ENCODE peak calls at places on chromosomes 3 and 15, in six cellular contexts. U, O, B, L, Q and T are unnamed samples. For H3K4me1, the result is how much of the 10 kb centered on the place peaks cover.

GRCh38 chr3:32238816-32239637 is 547 bp downstream of the CMTM8 start:
- DNase-seq in U (peak), O (peak), B (peak), L (peak), Q (peak), T (peak)

GRCh38 chr15:100987143-100987542 is 68.0 kb downstream of the LRRK1 start:
- DNase-seq in U (no peak), O (peak), B (no peak), L (peak), Q (no peak), T (no peak)

GRCh38 chr15:80153900-80154299 is 1.1 kb downstream of the FAH start:
- DNase-seq in U (no peak), O (peak), B (no peak), L (peak), Q (no peak), T (no peak)

GRCh38 chr15:39260791-39261190 is 320.1 kb upstream of the THBS1 start:
- DNase-seq in U (no peak), O (no peak), B (no peak), L (no peak), Q (no peak), T (no peak)

GRCh38 chr3:48034000-48034516 is 17.8 kb upstream of the MAP4 start:
- DNase-seq in U (no peak), O (peak), B (no peak), L (peak), Q (no peak), T (no peak)

GRCh38 chr3:128237348-128238099 is 84.2 kb downstream of the EEFSEC start:
- DNase-seq in U (no peak), O (no peak), B (no peak), L (no peak), Q (no peak), T (no peak)

GRCh38 chr3:123143669-123144411 is 57.9 kb upstream of the SEC22A start:
- DNase-seq in U (no peak), O (no peak), B (no peak), L (peak), Q (no peak), T (peak)

GRCh38 chr3:49119439-49119838 is 1.2 kb downstream of the USP19 start:
- DNase-seq in U (no peak), O (no peak), B (no peak), L (peak), Q (no peak), T (no peak)

GRCh38 chr3:126433496-126434263 is 39.0 kb downstream of the CFAP100 start:
- DNase-seq in U (peak), O (no peak), B (no peak), L (no peak), Q (no peak), T (peak)

GRCh38 chr15:80480909-80481308 is 76.7 kb downstream of the ARNT2 start:
- DNase-seq in U (no peak), O (peak), B (no peak), L (peak), Q (no peak), T (no peak)

GRCh38 chr3:14231145-14231990 is 52.8 kb downstream of the LSM3 start:
- DNase-seq in U (no peak), O (no peak), B (no peak), L (no peak), Q (no peak), T (no peak)

GRCh38 chr15:23035964-23036566 is 3.3 kb downstream of the TUBGCP5 start:
- DNase-seq in U (no peak), O (peak), B (peak), L (peak), Q (no peak), T (peak)

GRCh38 chr15:88256261-88257230 is at the start of gene NTRK3:
- DNase-seq in U (no peak), O (peak), B (peak), L (no peak), Q (no peak), T (peak)

GRCh38 chr3:197155039-197155438 is 125.4 kb upstream of the MELTF start:
- DNase-seq in U (no peak), O (no peak), B (no peak), L (no peak), Q (no peak), T (peak)

GRCh38 chr3:9390265-9390888 is 7.0 kb upstream of the SETD5 start:
- DNase-seq in U (no peak), O (no peak), B (no peak), L (no peak), Q (no peak), T (no peak)

GRCh38 chr3:71311320-71312046 is 272.0 kb downstream of the FOXP1 start:
- DNase-seq in U (no peak), O (peak), B (no peak), L (no peak), Q (no peak), T (no peak)

GRCh38 chr3:79086514-79086913 is 681.3 kb downstream of the ROBO1 start:
- DNase-seq in U (no peak), O (peak), B (peak), L (peak), Q (peak), T (peak)

GRCh38 chr3:141707741-141708203 is 30.3 kb upstream of the RNF7 start:
- DNase-seq in U (no peak), O (peak), B (no peak), L (peak), Q (no peak), T (peak)

GRCh38 chr15:85517086-85517485 is 136.7 kb downstream of the AKAP13 start:
- DNase-seq in U (no peak), O (no peak), B (no peak), L (no peak), Q (no peak), T (no peak)

GRCh38 chr3:155747286-155747685 is 2.4 kb upstream of the PLCH1 start:
- DNase-seq in U (no peak), O (no peak), B (no peak), L (no peak), Q (no peak), T (no peak)

GRCh38 chr3:124676236-124676635 is 54.0 kb upstream of the UMPS start:
- DNase-seq in U (no peak), O (peak), B (no peak), L (peak), Q (no peak), T (no peak)

GRCh38 chr3:134544306-134544705 is 58.4 kb downstream of the CEP63 start:
- DNase-seq in U (no peak), O (no peak), B (no peak), L (peak), Q (no peak), T (no peak)

GRCh38 chr3:127197300-127198150 is 4.6 kb downstream of the PRR23E start:
- DNase-seq in U (no peak), O (no peak), B (no peak), L (no peak), Q (no peak), T (no peak)

GRCh38 chr15:45521596-45522167 is 873 bp downstream of the SLC30A4 start:
- DNase-seq in U (no peak), O (no peak), B (peak), L (no peak), Q (peak), T (no peak)

GRCh38 chr3:183094711-183095110 is 4.6 kb downstream of the MCCC1 start:
- DNase-seq in U (no peak), O (no peak), B (no peak), L (no peak), Q (peak), T (no peak)

GRCh38 chr3:28022916-28023315 is 218.5 kb upstream of the CMC1 start:
- DNase-seq in U (no peak), O (no peak), B (no peak), L (no peak), Q (no peak), T (no peak)

GRCh38 chr3:129195731-129196256 is 12.1 kb upstream of the CNBP start:
- DNase-seq in U (no peak), O (peak), B (no peak), L (peak), Q (peak), T (peak)

GRCh38 chr3:198027045-198027798 is 67.2 kb downstream of the LMLN start:
- DNase-seq in U (no peak), O (no peak), B (no peak), L (no peak), Q (no peak), T (no peak)

GRCh38 chr3:64355473-64355872 is 130.2 kb upstream of the PRICKLE2 start:
- DNase-seq in U (no peak), O (peak), B (no peak), L (peak), Q (no peak), T (no peak)

GRCh38 chr3:62445267-62445666 is 71.9 kb upstream of the FEZF2 start:
- DNase-seq in U (no peak), O (peak), B (peak), L (peak), Q (no peak), T (no peak)

GRCh38 chr3:29345923-29346322 is 65.1 kb downstream of the RBMS3 start:
- DNase-seq in U (no peak), O (no peak), B (no peak), L (no peak), Q (no peak), T (no peak)

GRCh38 chr3:59128685-59129084 is 78.9 kb upstream of the CFAP20DC start:
- DNase-seq in U (no peak), O (no peak), B (no peak), L (no peak), Q (no peak), T (no peak)

GRCh38 chr3:193826126-193826795 is 233.3 kb downstream of the OPA1 start:
- DNase-seq in U (no peak), O (peak), B (no peak), L (peak), Q (no peak), T (no peak)

GRCh38 chr3:179811321-179812095 is 158.7 kb downstream of the USP13 start:
- DNase-seq in U (no peak), O (peak), B (peak), L (peak), Q (peak), T (peak)

GRCh38 chr3:111691293-111691909 is 96.3 kb upstream of the ZBED2 start:
- DNase-seq in U (no peak), O (peak), B (peak), L (peak), Q (no peak), T (peak)

GRCh38 chr3:169574531-169574930 is 89.0 kb downstream of the MECOM start:
- DNase-seq in U (no peak), O (no peak), B (no peak), L (no peak), Q (no peak), T (no peak)

GRCh38 chr3:23676093-23676492 is 129.7 kb upstream of the UBE2E1 start:
- DNase-seq in U (no peak), O (no peak), B (no peak), L (peak), Q (no peak), T (no peak)

GRCh38 chr3:114377426-114377825 is 83.6 kb downstream of the TIGIT start:
- DNase-seq in U (no peak), O (no peak), B (no peak), L (no peak), Q (no peak), T (no peak)
- H3K4me1 ChIP-seq in U (under half), O (under half), B (under half), L (under half), Q (under half), T (half or more)

DNA sequence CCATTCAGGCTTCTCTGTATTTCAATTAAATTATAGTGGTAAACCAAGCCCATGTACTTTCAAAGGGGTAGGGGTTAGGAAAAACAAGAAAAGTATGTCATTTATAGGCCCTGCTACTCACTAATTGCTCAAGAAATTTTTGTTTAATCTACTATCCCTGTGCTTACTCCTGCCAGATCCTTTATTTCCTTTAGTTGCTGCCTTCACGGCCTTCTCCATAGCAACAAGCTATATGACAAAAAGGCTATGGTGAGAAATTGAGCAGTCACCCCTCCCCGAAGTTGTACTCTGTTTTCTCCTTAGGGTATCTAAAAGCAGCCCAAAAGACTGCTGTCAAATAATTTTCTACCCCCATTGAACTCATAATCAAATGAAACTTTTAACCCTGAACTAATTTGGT is 139.3 kb downstream of the RBPMS2 start:
- DNase-seq in U (no peak), O (peak), B (no peak), L (no peak), Q (no peak), T (no peak)
- H3K4me1 ChIP-seq in U (half or more), O (under half), B (under half), L (under half), Q (under half), T (under half)

GRCh38 chr3:42117175-42118008 is 26.2 kb downstream of the TRAK1 start:
- DNase-seq in U (no peak), O (peak), B (peak), L (peak), Q (peak), T (peak)

GRCh38 chr3:42119558-42120355 is 28.6 kb downstream of the TRAK1 start:
- DNase-seq in U (no peak), O (peak), B (no peak), L (no peak), Q (no peak), T (no peak)

GRCh38 chr3:42120866-42121265 is 29.7 kb downstream of the TRAK1 start:
- DNase-seq in U (no peak), O (no peak), B (no peak), L (peak), Q (peak), T (no peak)

GRCh38 chr3:42116466-42116865 is 25.3 kb downstream of the TRAK1 start:
- DNase-seq in U (no peak), O (no peak), B (no peak), L (peak), Q (no peak), T (no peak)

DNA sequence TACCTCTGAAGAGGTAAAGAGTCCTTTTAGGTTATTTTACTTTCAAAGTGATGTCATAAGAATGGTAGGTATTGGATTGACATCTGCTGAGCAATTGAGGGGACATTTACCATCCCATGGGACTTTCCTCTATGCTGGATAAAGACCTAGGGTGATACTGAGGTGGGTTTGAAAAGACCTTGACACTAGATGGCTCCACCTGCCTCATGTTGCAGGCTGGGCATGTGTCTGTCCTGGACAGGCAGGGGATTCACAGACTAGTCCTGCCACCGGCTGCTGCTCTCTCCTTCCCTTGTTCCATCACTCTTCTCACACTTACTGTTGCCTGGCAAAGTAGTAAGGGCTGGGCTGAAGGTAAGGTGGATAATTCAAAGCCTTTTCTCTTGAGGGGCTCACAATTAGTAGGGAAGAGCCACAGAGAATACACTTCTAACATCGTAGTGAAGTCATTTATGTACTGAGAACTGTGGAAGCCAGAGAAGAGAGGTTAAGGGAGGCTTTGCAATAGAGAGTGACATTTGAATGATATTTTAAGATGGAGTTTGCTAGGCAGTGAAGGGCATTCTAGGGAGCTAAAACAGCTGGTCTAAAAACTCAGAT is 27.7 kb downstream of the TRAK1 start:
- DNase-seq in U (no peak), O (peak), B (peak), L (peak), Q (peak), T (peak)
- H3K4me1 ChIP-seq in U (under half), O (under half), B (half or more), L (under half), Q (under half), T (under half)

DNA sequence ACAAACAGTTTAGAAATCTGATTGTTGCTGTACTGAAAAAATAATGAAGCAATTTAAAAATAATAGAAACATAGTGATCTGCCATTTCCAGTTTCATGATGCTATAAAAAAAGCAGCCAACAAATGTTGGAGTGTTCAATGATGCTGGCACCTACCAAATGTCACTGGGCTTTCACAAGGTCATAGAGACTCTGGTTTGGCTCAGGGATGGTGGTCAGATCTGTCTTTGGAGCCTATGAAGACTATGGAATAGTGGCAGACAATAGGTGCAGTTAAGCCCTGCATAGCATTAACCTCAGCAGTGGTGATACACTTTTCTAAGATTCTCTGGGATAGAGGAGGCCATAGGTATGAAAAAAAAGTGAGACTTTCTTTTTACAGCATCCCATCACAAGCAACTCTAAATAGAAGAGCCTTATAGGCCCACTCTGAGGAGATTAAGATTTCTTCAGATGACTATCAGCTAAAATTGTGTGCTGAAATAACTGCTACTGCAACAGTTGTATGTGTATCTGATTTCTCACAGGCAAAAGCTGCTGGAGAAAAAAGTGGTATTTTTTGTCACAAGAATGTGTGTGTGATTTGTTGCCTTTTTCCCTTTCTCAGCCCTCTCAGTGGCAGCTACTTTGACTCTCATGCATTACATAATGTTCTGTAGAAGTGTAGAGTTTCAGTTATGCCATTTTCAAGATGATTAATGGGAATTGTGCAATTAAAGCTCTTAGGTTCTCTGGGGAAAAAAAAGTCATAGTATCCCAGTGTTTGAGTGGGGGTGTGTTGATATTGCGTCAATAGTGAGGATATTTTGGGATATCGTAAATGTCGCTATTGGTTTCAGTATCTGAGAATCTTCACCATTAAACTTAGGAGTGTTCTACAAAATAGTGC is 137.4 kb downstream of the MBNL1 start:
- DNase-seq in U (no peak), O (peak), B (no peak), L (peak), Q (no peak), T (peak)
- H3K4me1 ChIP-seq in U (half or more), O (under half), B (under half), L (under half), Q (under half), T (under half)

GRCh38 chr3:25582242-25582641 is 82.5 kb downstream of the TOP2B start:
- DNase-seq in U (no peak), O (peak), B (no peak), L (peak), Q (no peak), T (no peak)
- H3K4me1 ChIP-seq in U (under half), O (under half), B (under half), L (under half), Q (under half), T (under half)

DNA sequence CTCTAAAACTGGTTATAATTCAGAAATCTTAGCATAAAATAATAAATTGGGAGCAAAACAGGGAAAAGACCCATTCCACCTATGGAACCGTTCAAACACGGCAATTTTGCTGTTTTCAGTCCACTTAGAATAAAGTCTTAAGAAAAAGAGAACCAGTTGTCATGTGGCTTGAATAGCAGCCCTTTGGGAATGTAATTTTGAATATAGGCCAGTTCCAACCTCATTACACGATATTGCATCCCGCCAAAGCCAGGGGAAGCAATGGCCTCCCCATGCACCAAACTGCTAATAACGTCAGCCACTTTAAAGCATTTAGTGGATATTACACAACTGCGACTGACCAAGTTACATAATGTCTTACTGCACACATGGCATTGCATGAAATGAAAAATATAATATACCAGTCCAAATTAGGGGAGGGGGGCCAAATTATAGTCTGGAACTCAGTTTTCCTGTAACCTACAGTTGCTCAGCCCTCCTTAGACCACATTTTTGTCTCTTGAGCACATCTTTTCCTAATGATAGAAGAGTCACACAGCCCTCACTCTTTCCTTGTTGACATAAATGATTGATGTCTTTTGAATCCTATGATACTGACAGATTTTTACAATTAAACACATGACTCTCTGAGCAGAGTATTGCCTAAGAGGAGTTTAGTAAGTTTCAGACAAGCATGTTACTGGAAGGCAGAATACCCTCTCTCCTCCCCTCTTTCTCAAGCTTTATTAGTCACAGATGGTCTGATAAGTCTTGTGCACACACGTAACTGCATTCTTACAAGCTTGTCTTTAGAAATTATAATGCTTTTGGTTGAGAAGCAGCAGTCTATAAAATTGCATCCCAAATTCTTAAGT is 1.0 kb upstream of the PLD1 start:
- DNase-seq in U (no peak), O (peak), B (no peak), L (peak), Q (peak), T (peak)
- H3K4me1 ChIP-seq in U (under half), O (under half), B (under half), L (under half), Q (under half), T (under half)